ENCODE peak calls at places on chromosomes 3 and 15, in ten cellular contexts. P is kidney epithelial cell, I is SK-N-SH, F is heart left ventricle, N is heart right ventricle, L is colonic mucosa, D is fibroblast of lung, Y is uterus, Q is hepatocyte, X is IMR-90. U is an unnamed sample. For H3K36me3, the result is how much of the 10 kb centered on the place peaks cover.

GRCh38 chr15:28022181-28022580 is 76.9 kb downstream of the OCA2 start:
- DNase-seq in P (no peak), I (peak), F (no peak), N (no peak), L (peak), D (no peak), Y (no peak), Q (no peak), X (no peak), U (no peak)

GRCh38 chr15:36988947-36989346 is 111.4 kb downstream of the MEIS2 start:
- DNase-seq in P (no peak), I (no peak), F (no peak), N (no peak), L (no peak), D (no peak), Y (no peak), Q (no peak), X (peak), U (no peak)

GRCh38 chr3:127650236-127650635 is 21.3 kb downstream of the PODXL2 start:
- DNase-seq in P (no peak), I (no peak), F (no peak), N (no peak), L (no peak), D (no peak), Y (no peak), Q (no peak), X (no peak), U (no peak)

GRCh38 chr15:82543155-82543554 is 2.9 kb upstream of the RPS17 start:
- DNase-seq in P (no peak), I (no peak), F (no peak), N (no peak), L (no peak), D (peak), Y (no peak), Q (no peak), X (peak), U (no peak)

GRCh38 chr3:34260991-34261365 is 462.5 kb downstream of the PDCD6IP start:
- DNase-seq in P (peak), I (no peak), F (no peak), N (no peak), L (no peak), D (no peak), Y (no peak), Q (no peak), X (no peak), U (no peak)

GRCh38 chr3:169610888-169611291 is 52.6 kb downstream of the MECOM start:
- DNase-seq in P (no peak), I (no peak), F (no peak), N (no peak), L (no peak), D (no peak), Y (no peak), Q (no peak), X (no peak), U (no peak)

GRCh38 chr3:57130426-57131209 is 34.5 kb downstream of the IL17RD start:
- DNase-seq in P (no peak), I (peak), F (no peak), N (peak), L (no peak), D (no peak), Y (peak), Q (peak), X (no peak), U (peak)

GRCh38 chr3:111303760-111304159 is 232.1 kb downstream of the NECTIN3 start:
- DNase-seq in P (no peak), I (no peak), F (no peak), N (no peak), L (no peak), D (peak), Y (no peak), Q (no peak), X (peak), U (no peak)

GRCh38 chr15:44735482-44736260 is 657 bp upstream of the TRIM69 start:
- DNase-seq in P (no peak), I (peak), F (no peak), N (no peak), L (peak), D (peak), Y (peak), Q (no peak), X (peak), U (no peak)

GRCh38 chr15:42081463-42081830 is 12.9 kb downstream of the PLA2G4D start:
- DNase-seq in P (no peak), I (no peak), F (no peak), N (no peak), L (no peak), D (no peak), Y (no peak), Q (no peak), X (no peak), U (no peak)

GRCh38 chr3:98359993-98360675 is 6.5 kb downstream of the OR5K4 start:
- DNase-seq in P (no peak), I (no peak), F (no peak), N (no peak), L (no peak), D (no peak), Y (no peak), Q (no peak), X (no peak), U (no peak)

GRCh38 chr15:72784233-72784876 is 797 bp upstream of the ADPGK start:
- DNase-seq in P (peak), I (peak), F (no peak), N (no peak), L (peak), D (peak), Y (peak), Q (peak), X (peak), U (peak)

GRCh38 chr3:7787871-7788828 is 713.5 kb upstream of the LMCD1 start:
- DNase-seq in P (peak), I (no peak), F (no peak), N (no peak), L (no peak), D (no peak), Y (no peak), Q (peak), X (no peak), U (no peak)

GRCh38 chr3:161371441-161372320 is at the start of gene SPTSSB:
- DNase-seq in P (peak), I (peak), F (peak), N (peak), L (peak), D (peak), Y (no peak), Q (peak), X (no peak), U (peak)

GRCh38 chr3:56781762-56782161 is 20.0 kb downstream of the ARHGEF3 start:
- DNase-seq in P (no peak), I (no peak), F (no peak), N (no peak), L (no peak), D (no peak), Y (no peak), Q (no peak), X (no peak), U (no peak)

GRCh38 chr3:158451405-158452045 is 119.5 kb upstream of the MLF1 start:
- DNase-seq in P (no peak), I (no peak), F (no peak), N (no peak), L (no peak), D (no peak), Y (no peak), Q (no peak), X (no peak), U (no peak)

GRCh38 chr3:106529738-106530137 is 660.9 kb upstream of the CBLB start:
- DNase-seq in P (no peak), I (no peak), F (no peak), N (no peak), L (no peak), D (no peak), Y (no peak), Q (no peak), X (no peak), U (no peak)
- TF ChIP-seq CTCF in P (no peak), I (no peak), F (no peak), N (no peak), L (no peak), D (no peak), Y (no peak), Q (no peak), X (no peak), U (no peak)

GRCh38 chr3:108079043-108079442 is 11.8 kb downstream of the CD47 start:
- DNase-seq in P (no peak), I (no peak), F (no peak), N (no peak), L (no peak), D (no peak), Y (no peak), Q (no peak), X (no peak), U (no peak)

GRCh38 chr3:108073712-108074431 is 17.0 kb downstream of the CD47 start:
- DNase-seq in P (no peak), I (no peak), F (no peak), N (no peak), L (no peak), D (no peak), Y (no peak), Q (no peak), X (peak), U (no peak)

GRCh38 chr3:108079877-108080276 is 11.0 kb downstream of the CD47 start:
- DNase-seq in P (no peak), I (no peak), F (no peak), N (no peak), L (no peak), D (no peak), Y (no peak), Q (no peak), X (no peak), U (no peak)

GRCh38 chr3:108071394-108071793 is 19.4 kb downstream of the CD47 start:
- DNase-seq in P (no peak), I (no peak), F (no peak), N (no peak), L (no peak), D (no peak), Y (no peak), Q (no peak), X (no peak), U (no peak)

DNA sequence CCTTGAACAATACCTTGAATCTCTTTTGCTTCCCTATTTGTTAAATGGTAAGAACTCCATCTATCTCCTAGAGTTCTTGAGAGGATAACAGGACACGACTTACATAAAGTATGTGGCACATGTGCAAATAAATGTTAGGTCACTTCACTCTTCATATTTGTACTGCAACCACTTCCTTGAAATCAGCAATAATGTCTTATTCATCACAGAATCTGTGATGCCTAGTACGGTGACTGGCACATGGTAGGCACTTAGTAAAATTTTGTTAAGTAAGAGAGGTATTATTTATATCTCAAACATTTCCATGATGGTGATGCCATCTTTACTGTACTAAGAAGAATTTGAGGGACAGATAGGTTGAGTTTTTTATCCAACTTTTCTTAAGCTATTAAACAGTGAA is 14.3 kb downstream of the CD47 start:
- DNase-seq in P (no peak), I (no peak), F (no peak), N (no peak), L (no peak), D (no peak), Y (no peak), Q (no peak), X (no peak), U (no peak)
- H3K36me3 ChIP-seq in P (under half), I (under half), F (under half), N (half or more), L (under half), D (under half), Y (under half), Q (under half), X (under half), U (under half)

GRCh38 chr15:58546066-58546591 is 114.3 kb downstream of the LIPC start:
- DNase-seq in P (no peak), I (no peak), F (no peak), N (peak), L (no peak), D (no peak), Y (no peak), Q (no peak), X (no peak), U (no peak)
- TF ChIP-seq CTCF in P (no peak), I (no peak), F (no peak), N (no peak), L (no peak), D (no peak), Y (no peak), Q (no peak), X (no peak), U (no peak)

GRCh38 chr15:25106209-25106608 is 151.4 kb downstream of the SNRPN start:
- DNase-seq in P (no peak), I (no peak), F (no peak), N (no peak), L (no peak), D (no peak), Y (no peak), Q (no peak), X (no peak), U (no peak)
- H3K36me3 ChIP-seq in P (under half), I (half or more), F (half or more), N (half or more), L (under half), D (under half), Y (under half), Q (under half), X (under half), U (under half)

DNA sequence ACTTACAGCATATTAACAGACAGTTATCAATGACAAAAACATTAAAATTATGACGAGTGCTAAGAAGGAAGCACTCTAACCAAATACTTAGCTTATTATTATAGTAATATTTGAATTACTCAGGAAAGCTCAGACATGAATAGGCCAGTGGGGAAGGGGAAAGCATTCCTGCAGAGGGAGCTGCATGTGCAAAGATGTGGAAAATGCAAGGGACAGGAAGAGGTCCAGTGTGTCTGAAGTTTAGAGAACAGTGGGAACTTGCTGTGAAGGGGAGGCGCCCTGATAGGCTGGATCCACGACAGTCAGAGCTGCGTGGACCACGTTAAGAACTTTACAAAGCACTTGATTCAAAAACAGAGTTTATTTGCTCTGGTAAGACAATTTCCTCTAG is 1.2 kb upstream of the SPICE1 start:
- DNase-seq in P (no peak), I (peak), F (no peak), N (no peak), L (peak), D (no peak), Y (no peak), Q (no peak), X (no peak), U (peak)
- TF ChIP-seq CTCF in P (no peak), I (peak), F (no peak), N (no peak), L (peak), D (no peak), Y (no peak), Q (peak), X (no peak), U (peak)

GRCh38 chr15:51334011-51334426 is 4.4 kb downstream of the CYP19A1 start:
- DNase-seq in P (no peak), I (no peak), F (no peak), N (no peak), L (peak), D (no peak), Y (no peak), Q (no peak), X (no peak), U (peak)

GRCh38 chr15:51335087-51335486 is 3.3 kb downstream of the CYP19A1 start:
- DNase-seq in P (no peak), I (no peak), F (no peak), N (no peak), L (no peak), D (no peak), Y (no peak), Q (no peak), X (no peak), U (no peak)

GRCh38 chr15:51333571-51333970 is 4.8 kb downstream of the CYP19A1 start:
- DNase-seq in P (no peak), I (no peak), F (no peak), N (no peak), L (no peak), D (no peak), Y (no peak), Q (no peak), X (no peak), U (peak)

GRCh38 chr15:51332211-51333147 is 5.9 kb downstream of the CYP19A1 start:
- DNase-seq in P (no peak), I (no peak), F (no peak), N (no peak), L (no peak), D (peak), Y (no peak), Q (no peak), X (no peak), U (no peak)

DNA sequence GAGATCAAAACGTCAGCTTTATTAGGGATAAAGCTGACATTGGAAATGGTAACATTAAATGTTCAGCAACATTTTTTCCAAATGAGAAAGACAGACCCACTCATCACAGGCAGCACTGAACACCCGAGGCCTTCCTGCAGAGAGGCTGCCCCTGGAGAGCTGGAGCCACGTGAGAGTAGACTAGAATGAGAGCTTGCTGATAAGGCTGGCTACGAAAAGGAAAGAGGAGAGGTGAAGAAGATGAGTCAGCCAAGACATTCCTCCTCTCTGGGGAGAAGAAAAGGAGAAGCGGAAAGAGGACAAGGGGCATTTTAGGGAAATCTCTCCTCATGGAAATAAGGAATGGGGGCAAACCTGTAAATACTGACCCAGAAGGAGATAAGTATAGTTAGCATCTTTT is 7.3 kb downstream of the CYP19A1 start:
- DNase-seq in P (no peak), I (no peak), F (no peak), N (no peak), L (no peak), D (no peak), Y (no peak), Q (peak), X (peak), U (no peak)
- H3K36me3 ChIP-seq in P (under half), I (under half), F (under half), N (under half), L (under half), D (under half), Y (under half), Q (under half), X (under half), U (under half)